ENCODE peak calls at places on chromosome 12, in nine cellular contexts. One of them, this sample, is unnamed.

GRCh38 chr12:121800694-121801600 is 2.9 kb upstream of the SETD1B start:
- DNase-seq in thyroid gland: peak
- DNase-seq in NB4: peak
- DNase-seq in neural progenitor cell: peak
- DNase-seq in endothelial cell: no peak
- DNase-seq in mesothelial cell of epicardium: peak
- DNase-seq in PC-3: peak
- DNase-seq in esophagus squamous epithelium: no peak
- DNase-seq in fibroblast of lung: peak
- DNase-seq in this sample: no peak

GRCh38 chr12:64077922-64078321 is 144.2 kb downstream of the KICS2 start:
- DNase-seq in esophagus squamous epithelium: no peak
- DNase-seq in mesothelial cell of epicardium: no peak
- DNase-seq in fibroblast of lung: no peak
- DNase-seq in neural progenitor cell: no peak
- DNase-seq in NB4: no peak
- DNase-seq in endothelial cell: no peak
- DNase-seq in thyroid gland: no peak
- DNase-seq in PC-3: peak
- DNase-seq in this sample: no peak

GRCh38 chr12:89494411-89495231 is 30.0 kb downstream of the GALNT4 start:
- DNase-seq in fibroblast of lung: peak
- DNase-seq in PC-3: no peak
- DNase-seq in thyroid gland: no peak
- DNase-seq in endothelial cell: no peak
- DNase-seq in neural progenitor cell: no peak
- DNase-seq in mesothelial cell of epicardium: no peak
- DNase-seq in NB4: no peak
- DNase-seq in esophagus squamous epithelium: no peak
- DNase-seq in this sample: no peak

GRCh38 chr12:74539261-74539660 is 1.6 kb downstream of the ATXN7L3B start:
- DNase-seq in thyroid gland: no peak
- DNase-seq in PC-3: peak
- DNase-seq in mesothelial cell of epicardium: no peak
- DNase-seq in esophagus squamous epithelium: no peak
- DNase-seq in endothelial cell: no peak
- DNase-seq in NB4: no peak
- DNase-seq in fibroblast of lung: no peak
- DNase-seq in neural progenitor cell: peak
- DNase-seq in this sample: no peak

GRCh38 chr12:66269757-66270383 is 32.4 kb upstream of the HELB start:
- DNase-seq in endothelial cell: no peak
- DNase-seq in fibroblast of lung: peak
- DNase-seq in NB4: peak
- DNase-seq in mesothelial cell of epicardium: no peak
- DNase-seq in PC-3: peak
- DNase-seq in thyroid gland: no peak
- DNase-seq in esophagus squamous epithelium: no peak
- DNase-seq in neural progenitor cell: peak
- DNase-seq in this sample: peak

GRCh38 chr12:72098622-72099021 is 160.0 kb downstream of the TPH2 start:
- DNase-seq in endothelial cell: no peak
- DNase-seq in mesothelial cell of epicardium: no peak
- DNase-seq in NB4: no peak
- DNase-seq in thyroid gland: no peak
- DNase-seq in fibroblast of lung: peak
- DNase-seq in neural progenitor cell: no peak
- DNase-seq in esophagus squamous epithelium: no peak
- DNase-seq in PC-3: no peak
- DNase-seq in this sample: peak

GRCh38 chr12:131643581-131644452 is 67.1 kb upstream of the SFSWAP start:
- DNase-seq in fibroblast of lung: no peak
- DNase-seq in esophagus squamous epithelium: no peak
- DNase-seq in PC-3: no peak
- DNase-seq in mesothelial cell of epicardium: no peak
- DNase-seq in thyroid gland: no peak
- DNase-seq in neural progenitor cell: no peak
- DNase-seq in endothelial cell: no peak
- DNase-seq in NB4: no peak
- DNase-seq in this sample: no peak

GRCh38 chr12:29858270-29858786 is 74.6 kb upstream of the TMTC1 start:
- DNase-seq in endothelial cell: no peak
- DNase-seq in thyroid gland: no peak
- DNase-seq in esophagus squamous epithelium: no peak
- DNase-seq in fibroblast of lung: no peak
- DNase-seq in NB4: no peak
- DNase-seq in neural progenitor cell: no peak
- DNase-seq in mesothelial cell of epicardium: no peak
- DNase-seq in PC-3: no peak
- DNase-seq in this sample: peak

GRCh38 chr12:22981711-22982110 is 356.7 kb downstream of the ETNK1 start:
- DNase-seq in PC-3: no peak
- DNase-seq in mesothelial cell of epicardium: no peak
- DNase-seq in fibroblast of lung: peak
- DNase-seq in NB4: no peak
- DNase-seq in neural progenitor cell: no peak
- DNase-seq in thyroid gland: no peak
- DNase-seq in endothelial cell: no peak
- DNase-seq in esophagus squamous epithelium: no peak
- DNase-seq in this sample: peak

GRCh38 chr12:52295663-52296062 is 4.3 kb upstream of the KRT81 start:
- DNase-seq in thyroid gland: no peak
- DNase-seq in esophagus squamous epithelium: no peak
- DNase-seq in endothelial cell: no peak
- DNase-seq in neural progenitor cell: no peak
- DNase-seq in fibroblast of lung: no peak
- DNase-seq in PC-3: peak
- DNase-seq in mesothelial cell of epicardium: no peak
- DNase-seq in NB4: peak
- DNase-seq in this sample: no peak

GRCh38 chr12:68148261-68148951 is 11.1 kb downstream of the IFNG start:
- DNase-seq in esophagus squamous epithelium: no peak
- DNase-seq in fibroblast of lung: no peak
- DNase-seq in NB4: no peak
- DNase-seq in PC-3: no peak
- DNase-seq in endothelial cell: no peak
- DNase-seq in neural progenitor cell: peak
- DNase-seq in mesothelial cell of epicardium: no peak
- DNase-seq in thyroid gland: no peak
- DNase-seq in this sample: no peak

GRCh38 chr12:10170199-10170598 is 1.7 kb downstream of the OLR1 start:
- DNase-seq in PC-3: peak
- DNase-seq in neural progenitor cell: no peak
- DNase-seq in thyroid gland: no peak
- DNase-seq in esophagus squamous epithelium: no peak
- DNase-seq in mesothelial cell of epicardium: no peak
- DNase-seq in fibroblast of lung: no peak
- DNase-seq in endothelial cell: no peak
- DNase-seq in NB4: peak
- DNase-seq in this sample: peak

GRCh38 chr12:27870939-27871338 is 90.9 kb upstream of the MANSC4 start:
- DNase-seq in neural progenitor cell: no peak
- DNase-seq in endothelial cell: no peak
- DNase-seq in PC-3: no peak
- DNase-seq in fibroblast of lung: peak
- DNase-seq in mesothelial cell of epicardium: no peak
- DNase-seq in NB4: no peak
- DNase-seq in esophagus squamous epithelium: no peak
- DNase-seq in thyroid gland: no peak
- DNase-seq in this sample: no peak

GRCh38 chr12:7289743-7290142 is 14.1 kb upstream of the ACSM4 start:
- DNase-seq in mesothelial cell of epicardium: no peak
- DNase-seq in esophagus squamous epithelium: no peak
- DNase-seq in endothelial cell: no peak
- DNase-seq in fibroblast of lung: no peak
- DNase-seq in NB4: peak
- DNase-seq in neural progenitor cell: peak
- DNase-seq in PC-3: peak
- DNase-seq in thyroid gland: no peak
- DNase-seq in this sample: no peak

GRCh38 chr12:19431407-19432308 is 7.6 kb upstream of the AEBP2 start:
- DNase-seq in neural progenitor cell: no peak
- DNase-seq in fibroblast of lung: peak
- DNase-seq in thyroid gland: peak
- DNase-seq in PC-3: peak
- DNase-seq in endothelial cell: no peak
- DNase-seq in esophagus squamous epithelium: no peak
- DNase-seq in mesothelial cell of epicardium: no peak
- DNase-seq in NB4: no peak
- DNase-seq in this sample: peak

GRCh38 chr12:132108211-132108832 is 35.8 kb downstream of the DDX51 start:
- DNase-seq in PC-3: no peak
- DNase-seq in endothelial cell: no peak
- DNase-seq in NB4: no peak
- DNase-seq in esophagus squamous epithelium: no peak
- DNase-seq in fibroblast of lung: no peak
- DNase-seq in thyroid gland: no peak
- DNase-seq in mesothelial cell of epicardium: no peak
- DNase-seq in neural progenitor cell: peak
- DNase-seq in this sample: no peak

GRCh38 chr12:60981473-60981872 is 1278.7 kb upstream of the USP15 start:
- DNase-seq in esophagus squamous epithelium: no peak
- DNase-seq in NB4: no peak
- DNase-seq in PC-3: no peak
- DNase-seq in neural progenitor cell: peak
- DNase-seq in endothelial cell: no peak
- DNase-seq in thyroid gland: no peak
- DNase-seq in fibroblast of lung: no peak
- DNase-seq in mesothelial cell of epicardium: no peak
- DNase-seq in this sample: no peak

GRCh38 chr12:110222027-110222426 is 59.0 kb upstream of the ATP2A2 start:
- DNase-seq in PC-3: no peak
- DNase-seq in thyroid gland: no peak
- DNase-seq in endothelial cell: no peak
- DNase-seq in fibroblast of lung: no peak
- DNase-seq in esophagus squamous epithelium: no peak
- DNase-seq in mesothelial cell of epicardium: no peak
- DNase-seq in NB4: no peak
- DNase-seq in neural progenitor cell: no peak
- DNase-seq in this sample: no peak

GRCh38 chr12:84507914-84508313 is 404.7 kb downstream of the SLC6A15 start:
- DNase-seq in PC-3: no peak
- DNase-seq in neural progenitor cell: no peak
- DNase-seq in thyroid gland: no peak
- DNase-seq in fibroblast of lung: no peak
- DNase-seq in esophagus squamous epithelium: no peak
- DNase-seq in mesothelial cell of epicardium: no peak
- DNase-seq in NB4: no peak
- DNase-seq in endothelial cell: no peak
- DNase-seq in this sample: no peak

GRCh38 chr12:102481705-102482104 is 1.3 kb upstream of the IGF1 start:
- DNase-seq in esophagus squamous epithelium: no peak
- DNase-seq in mesothelial cell of epicardium: no peak
- DNase-seq in thyroid gland: no peak
- DNase-seq in fibroblast of lung: no peak
- DNase-seq in neural progenitor cell: no peak
- DNase-seq in endothelial cell: no peak
- DNase-seq in NB4: no peak
- DNase-seq in PC-3: no peak
- DNase-seq in this sample: no peak

GRCh38 chr12:121797937-121798801 is 4.7 kb upstream of the RHOF start:
- DNase-seq in mesothelial cell of epicardium: no peak
- DNase-seq in esophagus squamous epithelium: no peak
- DNase-seq in PC-3: peak
- DNase-seq in thyroid gland: peak
- DNase-seq in fibroblast of lung: peak
- DNase-seq in endothelial cell: no peak
- DNase-seq in NB4: no peak
- DNase-seq in neural progenitor cell: peak
- DNase-seq in this sample: no peak

GRCh38 chr12:113424915-113425823 is 3.0 kb downstream of the SDSL start:
- DNase-seq in NB4: peak
- DNase-seq in neural progenitor cell: peak
- DNase-seq in fibroblast of lung: peak
- DNase-seq in PC-3: peak
- DNase-seq in endothelial cell: peak
- DNase-seq in mesothelial cell of epicardium: peak
- DNase-seq in esophagus squamous epithelium: no peak
- DNase-seq in thyroid gland: peak
- DNase-seq in this sample: no peak

GRCh38 chr12:100877776-100878175 is 83.2 kb downstream of the ANO4 start:
- DNase-seq in esophagus squamous epithelium: no peak
- DNase-seq in thyroid gland: no peak
- DNase-seq in mesothelial cell of epicardium: no peak
- DNase-seq in NB4: no peak
- DNase-seq in endothelial cell: no peak
- DNase-seq in PC-3: no peak
- DNase-seq in neural progenitor cell: no peak
- DNase-seq in fibroblast of lung: no peak
- DNase-seq in this sample: no peak
- TF ChIP-seq CTCF in esophagus squamous epithelium: peak
- TF ChIP-seq CTCF in thyroid gland: no peak
- TF ChIP-seq CTCF in mesothelial cell of epicardium: peak
- TF ChIP-seq CTCF in NB4: peak
- TF ChIP-seq CTCF in endothelial cell: peak
- TF ChIP-seq CTCF in PC-3: peak
- TF ChIP-seq CTCF in neural progenitor cell: peak
- TF ChIP-seq CTCF in fibroblast of lung: no peak
- TF ChIP-seq CTCF in this sample: peak

GRCh38 chr12:93763746-93764147 is 86.6 kb downstream of the CRADD start:
- DNase-seq in esophagus squamous epithelium: no peak
- DNase-seq in mesothelial cell of epicardium: no peak
- DNase-seq in neural progenitor cell: peak
- DNase-seq in thyroid gland: no peak
- DNase-seq in fibroblast of lung: no peak
- DNase-seq in NB4: no peak
- DNase-seq in endothelial cell: no peak
- DNase-seq in PC-3: peak
- DNase-seq in this sample: no peak
- TF ChIP-seq CTCF in esophagus squamous epithelium: peak
- TF ChIP-seq CTCF in mesothelial cell of epicardium: no peak
- TF ChIP-seq CTCF in neural progenitor cell: no peak
- TF ChIP-seq CTCF in thyroid gland: no peak
- TF ChIP-seq CTCF in fibroblast of lung: no peak
- TF ChIP-seq CTCF in NB4: no peak
- TF ChIP-seq CTCF in endothelial cell: no peak
- TF ChIP-seq CTCF in PC-3: peak
- TF ChIP-seq CTCF in this sample: peak

DNA sequence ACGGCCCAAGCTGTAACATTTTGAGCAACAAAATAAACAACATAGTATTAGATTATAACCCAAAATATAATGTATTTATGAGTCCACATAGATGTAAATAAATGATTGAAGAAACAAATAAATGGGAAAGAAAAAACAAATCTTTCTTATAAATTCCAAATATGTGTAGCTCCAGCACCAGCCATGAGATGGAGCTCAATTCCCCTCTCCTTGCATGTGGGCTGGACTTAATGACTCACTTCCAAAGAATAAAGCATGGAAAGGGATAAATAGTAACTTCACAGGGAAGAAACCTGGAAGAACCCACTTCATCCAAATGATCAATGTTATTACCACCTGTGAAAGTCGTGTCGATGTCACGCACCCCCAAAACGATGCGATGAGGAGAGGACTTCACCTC is 158.8 kb downstream of the RPAP3 start:
- DNase-seq in endothelial cell: peak
- DNase-seq in esophagus squamous epithelium: no peak
- DNase-seq in mesothelial cell of epicardium: no peak
- DNase-seq in thyroid gland: no peak
- DNase-seq in NB4: no peak
- DNase-seq in PC-3: peak
- DNase-seq in neural progenitor cell: peak
- DNase-seq in fibroblast of lung: peak
- DNase-seq in this sample: peak
- TF ChIP-seq CTCF in endothelial cell: no peak
- TF ChIP-seq CTCF in esophagus squamous epithelium: peak
- TF ChIP-seq CTCF in mesothelial cell of epicardium: no peak
- TF ChIP-seq CTCF in thyroid gland: no peak
- TF ChIP-seq CTCF in NB4: no peak
- TF ChIP-seq CTCF in PC-3: peak
- TF ChIP-seq CTCF in neural progenitor cell: peak
- TF ChIP-seq CTCF in fibroblast of lung: peak
- TF ChIP-seq CTCF in this sample: peak

GRCh38 chr12:4147051-4147481 is 126.5 kb upstream of the CCND2 start:
- DNase-seq in endothelial cell: no peak
- DNase-seq in esophagus squamous epithelium: no peak
- DNase-seq in NB4: no peak
- DNase-seq in mesothelial cell of epicardium: no peak
- DNase-seq in PC-3: no peak
- DNase-seq in thyroid gland: no peak
- DNase-seq in fibroblast of lung: no peak
- DNase-seq in neural progenitor cell: no peak
- DNase-seq in this sample: no peak
- TF ChIP-seq CTCF in endothelial cell: no peak
- TF ChIP-seq CTCF in esophagus squamous epithelium: no peak
- TF ChIP-seq CTCF in NB4: no peak
- TF ChIP-seq CTCF in mesothelial cell of epicardium: no peak
- TF ChIP-seq CTCF in PC-3: no peak
- TF ChIP-seq CTCF in thyroid gland: no peak
- TF ChIP-seq CTCF in fibroblast of lung: no peak
- TF ChIP-seq CTCF in neural progenitor cell: no peak
- TF ChIP-seq CTCF in this sample: no peak